ENCODE peak calls at places on chromosomes 6 and 20, in four cellular contexts. B is natural killer cell treated with Interleukin-12 subunit alpha and Interleukin-12 subunit beta and Interleukin-15 and Interleukin-18, amount 100 ng/mL, for 72 hours; X is HEK293T; S is HL-60. K is an unnamed sample.

GRCh38 chr6:41502607-41503434 is 43.4 kb upstream of the FOXP4 start:
- DNase-seq in B (peak; percentile 84), X (no peak), S (no peak), K (no peak)

GRCh38 chr6:46410330-46410953 is 80.8 kb downstream of the RCAN2 start:
- DNase-seq in B (no peak), X (no peak), S (peak; percentile 30), K (peak; percentile 44)

GRCh38 chr6:40583694-40584093 is 3.5 kb downstream of the LRFN2 start:
- DNase-seq in B (no peak), X (no peak), S (no peak), K (no peak)

GRCh38 chr6:147245693-147246092 is 41.5 kb downstream of the STXBP5 start:
- DNase-seq in B (no peak), X (no peak), S (no peak), K (peak; percentile 28)

GRCh38 chr6:166626177-166627038 is 643 bp downstream of the RPS6KA2 start:
- DNase-seq in B (no peak), X (peak; percentile 28), S (peak; percentile 33), K (peak; percentile 43)

GRCh38 chr6:101386982-101387381 is 6.5 kb upstream of the GRIK2 start:
- DNase-seq in B (no peak), X (no peak), S (no peak), K (no peak)

GRCh38 chr6:133835901-133836300 is 53.0 kb upstream of the TCF21 start:
- DNase-seq in B (no peak), X (no peak), S (no peak), K (no peak)

GRCh38 chr6:12598919-12599318 is 117.6 kb upstream of the PHACTR1 start:
- DNase-seq in B (no peak), X (no peak), S (no peak), K (no peak)

GRCh38 chr6:154931741-154932424 is 63.2 kb upstream of the TIAM2 start:
- DNase-seq in B (no peak), X (no peak), S (no peak), K (no peak)

GRCh38 chr20:45014671-45015415 is 48.5 kb downstream of the STK4 start:
- DNase-seq in B (no peak), X (no peak), S (no peak), K (no peak)

GRCh38 chr6:25229671-25230321 is 49.4 kb upstream of the CARMIL1 start:
- DNase-seq in B (no peak), X (no peak), S (no peak), K (no peak)

GRCh38 chr6:14986370-14986769 is 259.5 kb upstream of the JARID2 start:
- DNase-seq in B (no peak), X (no peak), S (no peak), K (no peak)

GRCh38 chr6:33116881-33117711 is 41.3 kb downstream of the HLA-DPB1 start:
- DNase-seq in B (no peak), X (no peak), S (no peak), K (peak; percentile 87)